ENCODE peak calls at places on chromosomes 6 and 20, in eight cellular contexts. G is AG09309; R is GM23248; N is neural progenitor cell; K is stomach; O is effector memory CD4-positive, alpha-beta T cell; Y is bronchial epithelial cell; M is brain microvascular endothelial cell. B is an unnamed sample.

GRCh38 chr6:11050735-11051134 is 6.6 kb upstream of the ELOVL2 start:
- DNase-seq in G (no peak), R (peak; percentile 44), N (no peak), K (no peak), O (no peak), Y (peak; percentile 47), M (peak; percentile 68), B (no peak)

GRCh38 chr20:33127422-33128097 is 40.4 kb upstream of the BPIFA2 start:
- DNase-seq in G (no peak), R (no peak), N (peak; percentile 12), K (no peak), O (no peak), Y (peak; percentile 64), M (no peak), B (no peak)

GRCh38 chr6:97094376-97094775 is 169.8 kb downstream of the KLHL32 start:
- DNase-seq in G (no peak), R (no peak), N (no peak), K (no peak), O (no peak), Y (peak; percentile 31), M (no peak), B (no peak)

GRCh38 chr6:42352856-42353564 is 98.7 kb downstream of the TRERF1 start:
- DNase-seq in G (peak; percentile 50), R (peak; percentile 91), N (no peak), K (no peak), O (no peak), Y (peak; percentile 79), M (peak; percentile 76), B (peak; percentile 15)

GRCh38 chr20:5161536-5162164 is 34.8 kb downstream of the CDS2 start:
- DNase-seq in G (no peak), R (no peak), N (no peak), K (no peak), O (no peak), Y (no peak), M (no peak), B (no peak)

GRCh38 chr6:99822741-99823512 is 171.1 kb downstream of the MCHR2 start:
- DNase-seq in G (peak; percentile 33), R (peak; percentile 84), N (peak; percentile 64), K (no peak), O (no peak), Y (peak; percentile 79), M (peak; percentile 16), B (peak; percentile 16)

GRCh38 chr6:14282326-14282725 is 164.8 kb downstream of the CD83 start:
- DNase-seq in G (no peak), R (no peak), N (no peak), K (no peak), O (no peak), Y (no peak), M (no peak), B (no peak)

GRCh38 chr6:52839124-52840055 is 1.2 kb downstream of the GSTA5 start:
- DNase-seq in G (no peak), R (peak; percentile 72), N (peak; percentile 56), K (peak; percentile 59), O (peak; percentile 11), Y (peak; percentile 77), M (peak; percentile 61), B (no peak)

GRCh38 chr6:147528511-147529145 is 20.1 kb downstream of the SAMD5 start:
- DNase-seq in G (peak; percentile 21), R (no peak), N (no peak), K (no peak), O (no peak), Y (no peak), M (no peak), B (no peak)

GRCh38 chr20:48933017-48933766 is 11.7 kb downstream of the ARFGEF2 start:
- DNase-seq in G (no peak), R (no peak), N (no peak), K (no peak), O (no peak), Y (no peak), M (no peak), B (no peak)

GRCh38 chr6:227812-228338 is 64.4 kb upstream of the DUSP22 start:
- DNase-seq in G (no peak), R (no peak), N (no peak), K (no peak), O (no peak), Y (no peak), M (no peak), B (no peak)

GRCh38 chr6:47701374-47701773 is 3.0 kb downstream of the ADGRF4 start:
- DNase-seq in G (no peak), R (no peak), N (no peak), K (no peak), O (no peak), Y (peak; percentile 92), M (no peak), B (no peak)

GRCh38 chr6:47698342-47698787 is at the start of gene ADGRF4:
- DNase-seq in G (peak; percentile 71), R (peak; percentile 59), N (no peak), K (no peak), O (no peak), Y (peak; percentile 99), M (peak; percentile 79), B (no peak)

GRCh38 chr6:47700596-47700995 is 2.2 kb downstream of the ADGRF4 start:
- DNase-seq in G (no peak), R (no peak), N (no peak), K (no peak), O (no peak), Y (peak; percentile 65), M (no peak), B (no peak)

GRCh38 chr6:47697925-47698324 is 455 bp upstream of the ADGRF4 start:
- DNase-seq in G (no peak), R (no peak), N (no peak), K (no peak), O (no peak), Y (no peak), M (no peak), B (no peak)

DNA sequence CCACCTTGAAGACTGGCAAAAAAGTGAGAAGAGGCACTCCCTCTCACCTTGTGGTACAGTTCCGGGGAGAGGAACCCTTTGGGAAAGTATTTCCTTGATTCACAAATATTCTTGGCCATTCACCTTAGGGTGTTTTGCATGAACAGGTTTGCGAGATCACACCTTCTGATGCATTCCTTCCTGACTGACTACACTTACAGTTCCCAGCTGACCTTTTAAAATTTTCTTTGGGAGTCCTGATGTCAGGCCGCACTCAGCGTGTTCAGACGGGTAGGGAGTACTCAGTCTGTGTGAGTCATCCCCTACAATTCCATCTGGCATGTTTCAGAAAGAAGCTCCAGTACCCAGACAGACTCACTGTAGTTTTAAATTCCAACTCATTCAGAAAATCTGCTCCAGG is 1.7 kb downstream of the ADGRF4 start:
- DNase-seq in G (peak; percentile 8), R (peak; percentile 60), N (no peak), K (no peak), O (no peak), Y (peak; percentile 100), M (peak; percentile 32), B (no peak)
- H3K4me3 ChIP-seq in G (no peak overlapping the region), R (no peak overlapping the region), N (no peak overlapping the region), K (no peak overlapping the region), O (no peak overlapping the region), Y (peak overlapping the region; percentile 55), M (no peak overlapping the region), B (no peak overlapping the region)

GRCh38 chr6:47446974-47447373 is 30.6 kb upstream of the CD2AP start:
- DNase-seq in G (no peak), R (no peak), N (no peak), K (no peak), O (no peak), Y (peak; percentile 69), M (no peak), B (no peak)
- H3K4me3 ChIP-seq in G (no peak overlapping the region), R (no peak overlapping the region), N (no peak overlapping the region), K (no peak overlapping the region), O (no peak overlapping the region), Y (no peak overlapping the region), M (no peak overlapping the region), B (no peak overlapping the region)

DNA sequence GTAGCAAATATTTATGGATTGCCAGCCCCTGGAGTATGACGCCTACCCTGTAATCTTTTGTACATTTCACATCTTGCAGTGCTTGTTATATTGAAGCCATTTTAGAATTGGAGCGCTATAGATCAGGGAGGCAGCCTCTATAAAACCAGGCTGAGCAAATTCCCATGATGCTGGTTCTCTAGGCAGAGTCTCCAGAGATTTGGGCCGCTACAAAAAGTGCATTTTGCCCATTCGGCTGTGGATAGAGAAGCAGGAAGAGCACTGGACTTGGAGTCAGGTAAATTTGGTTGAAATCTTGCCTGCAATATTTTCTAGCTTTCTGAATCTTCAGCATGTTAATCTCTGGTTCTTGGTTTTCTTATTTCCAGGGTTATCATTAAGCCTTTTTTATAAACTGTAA is 2.0 kb downstream of the YWHAB start:
- DNase-seq in G (no peak), R (no peak), N (no peak), K (no peak), O (no peak), Y (no peak), M (no peak), B (no peak)
- H3K4me3 ChIP-seq in G (peak overlapping the region; percentile 84), R (peak overlapping the region; percentile 94), N (peak overlapping the region; percentile 81), K (peak overlapping the region; percentile 98), O (peak overlapping the region; percentile 97), Y (no peak overlapping the region), M (peak overlapping the region; percentile 90), B (peak overlapping the region; percentile 95)

GRCh38 chr6:37971711-37972410 is 152.3 kb downstream of the ZFAND3 start:
- DNase-seq in G (no peak), R (no peak), N (no peak), K (no peak), O (no peak), Y (no peak), M (no peak), B (no peak)
- H3K4me3 ChIP-seq in G (no peak overlapping the region), R (no peak overlapping the region), N (no peak overlapping the region), K (no peak overlapping the region), O (no peak overlapping the region), Y (no peak overlapping the region), M (no peak overlapping the region), B (no peak overlapping the region)

DNA sequence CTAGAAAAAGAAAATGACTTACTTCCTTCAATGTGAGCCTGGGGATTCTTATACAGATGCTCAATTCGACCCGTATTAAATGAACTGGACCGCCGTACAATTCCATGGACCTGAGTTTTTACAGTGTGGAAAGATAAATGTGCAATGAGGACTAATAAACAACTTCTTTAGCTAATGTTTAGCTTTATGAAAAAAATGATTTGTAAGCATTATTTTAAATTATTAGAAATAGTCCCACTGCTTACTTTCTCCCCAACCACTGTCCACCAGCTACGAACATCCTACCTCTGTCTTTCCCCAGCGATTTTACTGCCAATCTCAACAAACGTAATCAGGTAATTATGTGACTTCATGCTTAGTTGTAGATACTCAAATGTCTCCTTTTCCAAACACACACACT is 128.0 kb downstream of the GMDS start:
- DNase-seq in G (no peak), R (no peak), N (no peak), K (no peak), O (no peak), Y (no peak), M (no peak), B (no peak)
- H3K4me3 ChIP-seq in G (no peak overlapping the region), R (no peak overlapping the region), N (no peak overlapping the region), K (no peak overlapping the region), O (no peak overlapping the region), Y (no peak overlapping the region), M (no peak overlapping the region), B (no peak overlapping the region)

GRCh38 chr6:82144852-82145332 is 102.7 kb downstream of the IBTK start:
- DNase-seq in G (peak; percentile 79), R (peak; percentile 91), N (peak; percentile 11), K (peak; percentile 37), O (no peak), Y (peak; percentile 95), M (peak; percentile 97), B (peak; percentile 59)
- H3K4me3 ChIP-seq in G (peak overlapping the region; percentile 11), R (peak overlapping the region; percentile 55), N (no peak overlapping the region), K (no peak overlapping the region), O (no peak overlapping the region), Y (no peak overlapping the region), M (peak overlapping the region; percentile 31), B (no peak overlapping the region)

B was measured in astrocyte of the cerebellum.